ENCODE peak calls at places on chromosomes 7 and 10, in nine cellular contexts. P is type B pancreatic cell; J is CD4-positive, alpha-beta T cell; V is CD8-positive, alpha-beta T cell; S is fibroblast of mammary gland; A is left ventricle myocardium inferior; K is RWPE2; I is body of pancreas; N is OCI-LY7. W is an unnamed sample.

GRCh38 chr10:33102071-33102470 is 144.0 kb upstream of the ITGB1 start:
- DNase-seq in A (no peak), P (no peak), J (no peak), V (no peak), K (no peak), N (peak; percentile 45), S (no peak), I (no peak), W (no peak)

GRCh38 chr7:10662491-10662890 is 311.2 kb upstream of the PHF14 start:
- DNase-seq in P (no peak), A (no peak), K (no peak), V (no peak), J (no peak), S (no peak), I (no peak), N (no peak), W (no peak)

GRCh38 chr10:43257210-43258031 is 9.4 kb downstream of the RASGEF1A start:
- DNase-seq in K (no peak), N (no peak), P (no peak), S (no peak), I (no peak), J (peak; percentile 24), A (no peak), V (peak; percentile 9), W (peak; percentile 82)

GRCh38 chr10:88800152-88801125 is 2.1 kb upstream of the LIPM start:
- DNase-seq in V (no peak), A (no peak), I (no peak), P (no peak), N (no peak), S (peak; percentile 54), K (no peak), J (no peak), W (no peak)

GRCh38 chr7:47888371-47889265 is 59.6 kb downstream of the PKD1L1 start:
- DNase-seq in K (no peak), J (no peak), I (no peak), A (no peak), P (no peak), S (no peak), V (no peak), N (no peak), W (peak; percentile 80)

GRCh38 chr10:130226012-130226411 is 89.8 kb downstream of the GLRX3 start:
- DNase-seq in N (no peak), I (no peak), S (no peak), K (no peak), P (peak; percentile 37), A (no peak), J (no peak), V (no peak), W (peak; percentile 71)

GRCh38 chr10:58714436-58714835 is 201.8 kb downstream of the BICC1 start:
- DNase-seq in A (no peak), I (no peak), K (no peak), V (no peak), S (no peak), P (no peak), J (no peak), N (no peak), W (no peak)

GRCh38 chr10:114566064-114566463 is 92.0 kb downstream of the ABLIM1 start:
- DNase-seq in S (no peak), J (no peak), N (no peak), A (no peak), P (no peak), I (no peak), V (no peak), K (no peak), W (no peak)

GRCh38 chr10:130746311-130746710 is 565.2 kb downstream of the TCERG1L start:
- DNase-seq in V (no peak), J (peak; percentile 17), A (no peak), P (peak; percentile 42), K (no peak), N (no peak), I (no peak), S (no peak), W (no peak)

DNA sequence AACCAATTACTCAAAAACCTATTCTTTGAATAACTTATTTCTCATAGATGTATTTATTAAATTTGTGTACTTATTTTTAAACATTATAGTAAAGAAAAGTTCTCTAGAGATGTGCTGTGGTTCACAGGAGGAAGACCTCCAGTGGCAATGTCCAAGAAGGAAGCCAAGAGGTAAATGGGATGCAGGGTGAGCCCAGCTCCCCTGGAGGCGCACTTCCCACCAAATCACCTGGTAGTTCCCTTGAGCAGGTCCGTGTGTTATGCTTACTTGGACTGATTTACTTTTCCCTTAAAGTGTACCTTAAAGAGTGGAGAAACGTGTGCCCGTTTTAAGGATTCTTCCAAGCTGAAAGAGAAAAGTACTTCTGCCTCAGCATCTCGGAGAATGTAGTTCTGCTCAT is 55.3 kb downstream of the PAXIP1 start:
- DNase-seq in A (no peak), P (no peak), S (no peak), I (no peak), K (no peak), V (no peak), N (no peak), J (no peak), W (no peak)
- TF ChIP-seq CTCF in A (no peak), P (peak; percentile 17), S (no peak), I (no peak), K (no peak), V (no peak), N (no peak), J (no peak), W (no peak)

GRCh38 chr7:114822131-114822530 is 99.8 kb upstream of the MDFIC start:
- DNase-seq in V (no peak), I (no peak), K (no peak), J (no peak), N (no peak), S (no peak), P (no peak), A (no peak), W (no peak)

GRCh38 chr7:114823290-114823689 is 98.6 kb upstream of the MDFIC start:
- DNase-seq in I (no peak), J (no peak), N (no peak), A (no peak), K (no peak), S (peak; percentile 50), V (no peak), P (no peak), W (no peak)

GRCh38 chr7:114820993-114821945 is 100.6 kb upstream of the MDFIC start:
- DNase-seq in N (no peak), A (no peak), J (no peak), V (no peak), I (no peak), P (no peak), K (no peak), S (peak; percentile 71), W (no peak)

GRCh38 chr7:114822844-114823243 is 99.0 kb upstream of the MDFIC start:
- DNase-seq in J (no peak), P (no peak), K (no peak), V (no peak), N (no peak), A (no peak), S (no peak), I (no peak), W (no peak)

DNA sequence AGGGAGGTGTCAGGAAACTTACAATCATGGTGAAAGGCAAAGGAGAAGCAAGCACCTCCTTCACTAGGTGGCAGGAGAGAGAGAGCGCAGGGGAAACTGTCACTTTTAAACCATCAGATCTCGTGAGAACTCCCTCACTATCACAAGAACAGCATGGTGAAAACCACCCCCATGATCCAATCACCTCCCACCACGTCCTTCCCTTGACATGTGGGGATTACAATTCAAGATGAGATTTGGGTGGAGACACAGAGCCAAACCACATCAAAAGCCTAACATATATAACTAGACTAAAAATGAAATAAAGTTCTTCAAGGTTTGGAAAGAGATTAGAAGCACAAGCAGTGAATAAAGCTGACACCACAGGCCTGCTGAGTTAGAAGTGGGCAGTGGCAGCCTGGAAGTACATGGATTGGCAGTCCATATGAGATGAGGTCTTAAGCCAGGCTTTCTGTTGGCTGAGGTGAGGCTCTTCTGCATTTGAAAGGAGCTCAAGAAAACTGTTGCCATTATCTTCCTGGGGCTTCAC is 96.4 kb upstream of the MDFIC start:
- DNase-seq in J (no peak), N (no peak), P (no peak), A (no peak), S (no peak), K (no peak), V (no peak), I (no peak), W (no peak)
- TF ChIP-seq CTCF in J (no peak), N (no peak), P (no peak), A (no peak), S (no peak), K (no peak), V (no peak), I (no peak), W (no peak)

GRCh38 chr7:150621376-150621775 is 10.8 kb downstream of the GIMAP6 start:
- DNase-seq in S (no peak), A (no peak), K (no peak), P (no peak), V (no peak), N (no peak), J (peak; percentile 40), I (no peak), W (no peak)
- TF ChIP-seq CTCF in S (no peak), A (no peak), K (no peak), P (no peak), V (no peak), N (no peak), J (no peak), I (no peak), W (no peak)

GRCh38 chr10:28677889-28678686 is 767 bp downstream of the BAMBI start:
- DNase-seq in V (peak; percentile 16), A (peak; percentile 31), I (peak; percentile 34), S (no peak), J (peak; percentile 36), K (no peak), N (peak; percentile 50), P (peak; percentile 72), W (peak; percentile 86)

GRCh38 chr10:28678687-28679457 is 1.6 kb downstream of the BAMBI start:
- DNase-seq in J (no peak), I (no peak), S (no peak), K (no peak), V (no peak), N (peak; percentile 47), A (no peak), P (no peak), W (no peak)

GRCh38 chr10:28676968-28677888 is at the start of gene BAMBI:
- DNase-seq in N (peak; percentile 95), I (peak; percentile 96), V (peak; percentile 82), P (peak; percentile 95), K (peak; percentile 79), S (peak; percentile 73), J (peak; percentile 86), A (peak; percentile 93), W (peak; percentile 97)

GRCh38 chr10:28674782-28675181 is 2.5 kb upstream of the BAMBI start:
- DNase-seq in A (no peak), S (no peak), P (no peak), V (no peak), N (no peak), I (no peak), J (no peak), K (no peak), W (no peak)

DNA sequence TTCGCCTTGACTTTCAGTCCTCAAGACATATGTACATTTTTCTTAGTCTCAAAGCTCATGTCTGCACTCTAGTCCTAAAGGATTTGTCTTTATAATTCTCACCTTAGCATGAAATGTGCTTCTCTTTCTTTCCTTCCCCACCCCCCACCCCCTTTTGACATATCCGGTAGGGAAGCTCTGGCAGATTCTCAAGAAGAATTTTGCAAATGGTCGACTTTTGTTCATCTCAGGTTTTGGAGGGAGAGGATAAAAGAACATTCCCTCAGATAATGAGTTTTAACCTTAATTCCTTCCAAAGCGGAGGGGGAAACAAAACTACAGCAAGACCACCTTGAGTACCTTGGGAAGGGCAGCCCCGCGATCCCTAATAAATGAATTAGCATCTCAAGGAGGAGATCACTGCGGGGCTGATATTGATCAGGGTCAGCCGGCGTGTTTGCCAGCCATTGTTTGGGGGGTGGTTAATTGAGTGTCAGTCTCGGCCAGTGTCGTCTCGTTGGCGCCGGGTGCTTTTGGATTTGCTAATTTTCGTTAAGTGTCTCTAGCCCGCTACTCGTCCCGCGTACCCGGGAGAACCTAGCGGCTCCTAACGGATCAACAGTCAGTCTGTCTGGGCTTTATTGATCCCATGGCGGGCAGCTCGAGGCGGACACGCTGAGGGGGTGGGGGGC is 889 bp upstream of the BAMBI start:
- DNase-seq in I (peak; percentile 41), V (no peak), A (peak; percentile 26), P (no peak), J (no peak), K (no peak), N (peak; percentile 21), S (no peak), W (no peak)
- TF ChIP-seq CTCF in I (no peak), V (no peak), A (no peak), P (no peak), J (no peak), K (no peak), N (no peak), S (no peak), W (no peak)